ENCODE peak calls at places on chromosomes 7 and 10, in six cellular contexts. T is HCT116; Z is hippocampal formation; K is RWPE2; C is activated T-helper 1 cell treated with anti-CD3 and anti-CD28 coated beads, Interleukin-2, amount 50 U/mL, for 16 hours; X is RWPE1. V is an unnamed sample.

GRCh38 chr7:70700055-70700934 is 431.6 kb upstream of the GALNT17 start:
- DNase-seq in C (no peak), T (no peak), X (no peak), K (no peak), Z (no peak), V (no peak)

GRCh38 chr10:2980791-2981360 is 86.5 kb upstream of the PFKP start:
- DNase-seq in C (no peak), Z (no peak), K (no peak), X (no peak), T (no peak), V (no peak)

GRCh38 chr10:52215745-52216361 is 98.2 kb upstream of the DKK1 start:
- DNase-seq in Z (peak), T (peak), K (no peak), X (peak), C (no peak), V (no peak)

GRCh38 chr7:100991631-100992030 is 22.3 kb downstream of the MUC12 start:
- DNase-seq in K (no peak), Z (no peak), C (no peak), T (no peak), X (no peak), V (no peak)

GRCh38 chr10:11893749-11894278 is 70.7 kb downstream of the PROSER2 start:
- DNase-seq in C (no peak), Z (no peak), X (no peak), K (no peak), T (no peak), V (no peak)

GRCh38 chr7:92244803-92245486 is 769 bp downstream of the KRIT1 start:
- DNase-seq in T (no peak), X (no peak), C (no peak), K (no peak), Z (no peak), V (no peak)

GRCh38 chr10:104255244-104255981 is 721 bp downstream of the GSTO1 start:
- DNase-seq in Z (peak), K (no peak), T (no peak), X (peak), C (no peak), V (peak)

GRCh38 chr10:122201401-122201800 is 69.7 kb upstream of the BTBD16 start:
- DNase-seq in Z (no peak), X (no peak), C (no peak), T (no peak), K (no peak), V (no peak)

GRCh38 chr7:112579388-112579787 is 98.6 kb downstream of the LSMEM1 start:
- DNase-seq in Z (no peak), T (no peak), K (no peak), C (no peak), X (no peak), V (no peak)

GRCh38 chr7:149468208-149468607 is 7.3 kb upstream of the ZNF777 start:
- DNase-seq in X (no peak), Z (no peak), K (no peak), T (no peak), C (no peak), V (no peak)

GRCh38 chr10:84540617-84541288 is 212.4 kb downstream of the CCSER2 start:
- DNase-seq in K (no peak), X (peak), T (no peak), Z (no peak), C (peak), V (no peak)

GRCh38 chr10:46995234-46995633 is 84.0 kb downstream of the PTPN20 start:
- DNase-seq in X (no peak), Z (no peak), K (no peak), T (no peak), C (no peak), V (no peak)

GRCh38 chr7:156152380-156152779 is 340.1 kb upstream of the SHH start:
- DNase-seq in K (no peak), X (no peak), Z (no peak), T (no peak), C (no peak), V (no peak)

GRCh38 chr7:36474283-36475010 is 84.8 kb downstream of the ANLN start:
- DNase-seq in C (no peak), T (no peak), X (peak), Z (no peak), K (no peak), V (peak)

GRCh38 chr7:99407849-99408346 is 499 bp downstream of the PDAP1 start:
- DNase-seq in X (peak), C (no peak), K (no peak), Z (no peak), T (no peak), V (peak)

GRCh38 chr10:4677296-4678021 is 148.5 kb upstream of the AKR1E2 start:
- DNase-seq in Z (no peak), X (peak), C (no peak), K (no peak), T (no peak), V (peak)

GRCh38 chr10:130193493-130194193 is 57.5 kb downstream of the GLRX3 start:
- DNase-seq in C (no peak), K (no peak), Z (no peak), T (no peak), X (no peak), V (no peak)

GRCh38 chr10:89425000-89425399 is 10.6 kb downstream of the IFIT5 start:
- DNase-seq in T (no peak), Z (no peak), X (no peak), C (no peak), K (no peak), V (no peak)

GRCh38 chr7:29449569-29450260 is 113.9 kb upstream of the PRR15 start:
- DNase-seq in C (no peak), T (no peak), X (peak), K (no peak), Z (no peak), V (no peak)

GRCh38 chr10:75253281-75254220 is 17.8 kb upstream of the COMTD1 start:
- DNase-seq in Z (no peak), K (no peak), X (peak), T (no peak), C (no peak), V (no peak)

GRCh38 chr10:110168601-110169481 is 38.6 kb upstream of the MXI1 start:
- DNase-seq in Z (no peak), X (no peak), C (no peak), K (no peak), T (no peak), V (no peak)

GRCh38 chr7:138023618-138024333 is 21.9 kb upstream of the CREB3L2 start:
- DNase-seq in C (no peak), Z (no peak), X (no peak), K (no peak), T (no peak), V (no peak)

GRCh38 chr7:94190599-94191061 is 186.5 kb upstream of the BET1 start:
- DNase-seq in X (peak), Z (no peak), T (peak), K (peak), C (no peak), V (peak)

V was measured in pulmonary artery endothelial cell.